ENCODE peak calls at places on chromosomes 7 and 10, in ten cellular contexts. X, O, I, R, U, P, Z, Q, E and Y are unnamed samples.

GRCh38 chr10:99435986-99436633 is 5.7 kb upstream of the GOT1 start:
- DNase-seq in O (peak), R (no peak), Z (no peak), Q (no peak), X (no peak), E (no peak), P (peak), I (peak), U (no peak), Y (no peak)

GRCh38 chr10:94358480-94358879 is 4.3 kb downstream of the NOC3L start:
- DNase-seq in U (no peak), X (no peak), I (peak), P (no peak), Q (no peak), E (peak), Z (peak), R (no peak), O (peak), Y (no peak)

GRCh38 chr10:38605153-38605661 is 511.1 kb downstream of the ZNF37A start:
- DNase-seq in I (no peak), X (no peak), Q (no peak), R (no peak), Z (no peak), U (no peak), O (no peak), E (no peak), P (no peak), Y (no peak)

GRCh38 chr7:4759211-4759610 is 16.2 kb upstream of the AP5Z1 start:
- DNase-seq in O (no peak), R (no peak), E (no peak), Z (no peak), P (no peak), I (no peak), X (no peak), U (no peak), Q (no peak), Y (no peak)

GRCh38 chr7:147941316-147941715 is 649.2 kb upstream of the C7orf33 start:
- DNase-seq in E (no peak), P (no peak), X (no peak), U (no peak), Q (no peak), Z (no peak), R (no peak), I (no peak), O (no peak), Y (no peak)

GRCh38 chr7:66921918-66922486 is 977 bp downstream of the TMEM248 start:
- DNase-seq in E (peak), R (peak), Z (no peak), Q (no peak), P (peak), I (no peak), X (peak), U (peak), O (peak), Y (peak)

GRCh38 chr10:117078168-117078837 is 59.8 kb downstream of the VAX1 start:
- DNase-seq in R (no peak), E (peak), Q (no peak), O (peak), Z (no peak), I (no peak), X (no peak), U (no peak), P (no peak), Y (no peak)

GRCh38 chr10:18474111-18474455 is 177.3 kb downstream of the NSUN6 start:
- DNase-seq in E (no peak), P (no peak), O (no peak), X (no peak), I (no peak), Z (no peak), R (no peak), U (no peak), Q (no peak), Y (no peak)

GRCh38 chr7:42237891-42238531 is 1.0 kb upstream of the GLI3 start:
- DNase-seq in U (no peak), I (no peak), E (peak), O (no peak), R (peak), Z (peak), Q (peak), P (no peak), X (no peak), Y (no peak)

GRCh38 chr10:69088801-69089501 is 1.0 kb downstream of the SRGN start:
- DNase-seq in R (no peak), Q (no peak), P (peak), I (no peak), X (peak), U (peak), O (peak), E (no peak), Z (peak), Y (no peak)